ENCODE peak calls at places on chromosomes 6 and 20, in nine cellular contexts. I is brain microvascular endothelial cell, C is transverse colon, T is A673, H is OCI-LY7, E is GM23338, N is Peyer's patch, Z is left ventricle myocardium inferior, L is coronary artery. W is an unnamed sample.

GRCh38 chr20:17620371-17621228 is 50.7 kb downstream of the DSTN start:
- DNase-seq in Z (no peak), E (no peak), I (no peak), N (peak; percentile 47), L (no peak), C (peak; percentile 7), T (no peak), H (no peak), W (no peak)

GRCh38 chr6:109925060-109925459 is 53.1 kb upstream of the GPR6 start:
- DNase-seq in L (no peak), E (no peak), C (no peak), Z (no peak), T (no peak), H (no peak), I (no peak), N (no peak), W (no peak)

GRCh38 chr6:37759221-37760154 is 60.0 kb upstream of the ZFAND3 start:
- DNase-seq in L (no peak), H (no peak), E (no peak), T (no peak), N (no peak), I (no peak), Z (no peak), C (no peak), W (no peak)

GRCh38 chr6:114989279-114989964 is 646.6 kb upstream of the HS3ST5 start:
- DNase-seq in E (no peak), C (no peak), H (no peak), L (no peak), I (no peak), Z (no peak), N (no peak), T (no peak), W (no peak)

GRCh38 chr6:146546440-146546839 is 2.8 kb downstream of the RAB32 start:
- DNase-seq in T (no peak), Z (no peak), H (no peak), E (peak; percentile 11), N (no peak), C (no peak), I (peak; percentile 82), L (no peak), W (no peak)

GRCh38 chr20:24045621-24046020 is 57.0 kb upstream of the GGTLC1 start:
- DNase-seq in I (no peak), E (no peak), N (no peak), T (peak; percentile 4), Z (no peak), H (no peak), C (no peak), L (no peak), W (no peak)

GRCh38 chr6:27726620-27727023 is 185.6 kb downstream of the OR2B2 start:
- DNase-seq in H (no peak), Z (no peak), L (no peak), I (peak; percentile 60), N (no peak), C (no peak), E (peak; percentile 73), T (no peak), W (no peak)

GRCh38 chr6:143128346-143129015 is 67.8 kb downstream of the AIG1 start:
- DNase-seq in L (no peak), N (no peak), Z (no peak), T (no peak), H (no peak), C (no peak), I (no peak), E (no peak), W (no peak)

DNA sequence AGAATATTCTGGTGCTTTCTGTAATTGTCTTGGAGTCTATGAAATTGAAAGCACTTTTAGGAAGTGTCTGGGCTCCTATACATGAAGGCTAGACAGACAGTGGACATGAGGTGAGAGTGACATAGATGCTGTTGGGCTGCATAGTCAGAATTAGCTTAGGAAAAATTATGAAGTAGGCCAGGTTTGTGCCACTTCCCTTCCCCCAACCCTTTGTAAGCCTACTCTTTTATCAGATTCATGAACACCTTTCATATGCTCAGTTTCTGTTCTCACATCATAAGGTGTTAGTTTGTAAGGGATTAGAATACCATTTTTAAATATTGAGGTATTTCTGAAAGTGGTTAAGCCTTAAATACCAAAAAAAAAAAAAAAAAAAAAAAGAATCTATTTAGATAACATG is 18.4 kb upstream of the SNPH start:
- DNase-seq in N (no peak), E (no peak), L (no peak), T (no peak), Z (no peak), H (no peak), I (no peak), C (no peak), W (no peak)
- H3K4me3 ChIP-seq in N (no peak overlapping the region), E (no peak overlapping the region), L (no peak overlapping the region), T (no peak overlapping the region), Z (no peak overlapping the region), H (no peak overlapping the region), I (no peak overlapping the region), C (no peak overlapping the region), W (no peak overlapping the region)

GRCh38 chr20:22438926-22439325 is 145.4 kb downstream of the FOXA2 start:
- DNase-seq in N (no peak), E (peak; percentile 55), C (no peak), H (no peak), I (no peak), L (no peak), Z (no peak), T (no peak), W (no peak)
- TF ChIP-seq CTCF in N (no peak), E (peak; percentile 48), C (no peak), H (peak; percentile 45), I (no peak), L (no peak), Z (no peak), T (peak; percentile 36), W (no peak)

DNA sequence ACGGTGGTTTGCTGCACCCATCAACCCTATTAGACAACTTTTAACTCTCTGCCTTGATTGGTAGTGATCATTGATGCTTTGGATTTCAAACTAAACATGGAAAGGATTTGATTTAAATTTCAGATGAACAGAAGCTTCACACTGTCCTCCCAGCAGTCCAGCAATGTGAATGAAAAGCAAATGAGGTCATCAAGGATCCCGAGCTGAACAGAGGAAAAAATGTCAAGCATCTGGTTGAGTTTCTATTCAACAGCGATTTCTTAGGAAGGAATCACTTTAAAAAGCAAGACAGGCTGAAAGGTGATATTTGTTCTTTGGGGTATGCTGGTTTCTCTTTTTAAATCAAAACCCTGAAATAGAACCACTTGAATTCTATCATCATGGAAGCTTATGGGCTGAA is 10.6 kb upstream of the SAMD3 start:
- DNase-seq in N (no peak), Z (no peak), T (no peak), H (no peak), C (no peak), L (no peak), E (peak; percentile 50), I (peak; percentile 44), W (no peak)
- H3K27ac ChIP-seq in N (no peak overlapping the region), Z (no peak overlapping the region), T (no peak overlapping the region), H (no peak overlapping the region), C (no peak overlapping the region), L (no peak overlapping the region), E (peak overlapping the region; percentile 8), I (no peak overlapping the region), W (no peak overlapping the region)

GRCh38 chr6:151303231-151303630 is 63.5 kb downstream of the AKAP12 start:
- DNase-seq in I (no peak), Z (no peak), L (no peak), C (no peak), E (no peak), H (no peak), T (no peak), N (no peak), W (no peak)

GRCh38 chr6:151306269-151306783 is 66.6 kb downstream of the AKAP12 start:
- DNase-seq in E (no peak), I (no peak), N (no peak), H (no peak), L (no peak), T (no peak), C (no peak), Z (no peak), W (no peak)

GRCh38 chr6:151299009-151299408 is 59.2 kb downstream of the AKAP12 start:
- DNase-seq in L (no peak), T (no peak), Z (no peak), C (no peak), N (no peak), E (no peak), I (no peak), H (no peak), W (no peak)

GRCh38 chr6:151300267-151300930 is 60.6 kb downstream of the AKAP12 start:
- DNase-seq in I (no peak), H (no peak), T (no peak), Z (no peak), L (no peak), E (no peak), N (no peak), C (no peak), W (no peak)

DNA sequence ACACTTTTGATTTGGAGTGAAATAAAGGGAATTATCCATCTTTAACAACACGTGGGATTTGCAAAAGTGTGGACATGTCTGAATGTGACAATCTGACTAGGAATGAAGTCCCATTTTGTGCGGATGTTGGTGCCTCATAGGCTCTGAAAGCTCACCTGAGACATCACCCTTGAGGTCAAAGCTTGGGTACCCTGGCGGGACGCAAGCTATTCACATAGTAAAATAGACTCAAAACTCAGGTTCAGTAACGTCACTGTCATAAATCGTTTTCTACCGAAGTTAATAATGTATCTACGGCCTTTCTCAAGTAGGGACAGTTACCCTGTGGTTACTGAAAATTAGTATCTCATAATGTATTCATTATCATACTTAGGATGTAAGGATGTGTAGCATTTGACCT is 61.8 kb downstream of the AKAP12 start:
- DNase-seq in T (no peak), H (no peak), L (no peak), N (no peak), E (no peak), I (no peak), C (no peak), Z (no peak), W (no peak)
- H3K4me3 ChIP-seq in T (no peak overlapping the region), H (no peak overlapping the region), L (no peak overlapping the region), N (no peak overlapping the region), E (no peak overlapping the region), I (no peak overlapping the region), C (no peak overlapping the region), Z (no peak overlapping the region), W (no peak overlapping the region)

DNA sequence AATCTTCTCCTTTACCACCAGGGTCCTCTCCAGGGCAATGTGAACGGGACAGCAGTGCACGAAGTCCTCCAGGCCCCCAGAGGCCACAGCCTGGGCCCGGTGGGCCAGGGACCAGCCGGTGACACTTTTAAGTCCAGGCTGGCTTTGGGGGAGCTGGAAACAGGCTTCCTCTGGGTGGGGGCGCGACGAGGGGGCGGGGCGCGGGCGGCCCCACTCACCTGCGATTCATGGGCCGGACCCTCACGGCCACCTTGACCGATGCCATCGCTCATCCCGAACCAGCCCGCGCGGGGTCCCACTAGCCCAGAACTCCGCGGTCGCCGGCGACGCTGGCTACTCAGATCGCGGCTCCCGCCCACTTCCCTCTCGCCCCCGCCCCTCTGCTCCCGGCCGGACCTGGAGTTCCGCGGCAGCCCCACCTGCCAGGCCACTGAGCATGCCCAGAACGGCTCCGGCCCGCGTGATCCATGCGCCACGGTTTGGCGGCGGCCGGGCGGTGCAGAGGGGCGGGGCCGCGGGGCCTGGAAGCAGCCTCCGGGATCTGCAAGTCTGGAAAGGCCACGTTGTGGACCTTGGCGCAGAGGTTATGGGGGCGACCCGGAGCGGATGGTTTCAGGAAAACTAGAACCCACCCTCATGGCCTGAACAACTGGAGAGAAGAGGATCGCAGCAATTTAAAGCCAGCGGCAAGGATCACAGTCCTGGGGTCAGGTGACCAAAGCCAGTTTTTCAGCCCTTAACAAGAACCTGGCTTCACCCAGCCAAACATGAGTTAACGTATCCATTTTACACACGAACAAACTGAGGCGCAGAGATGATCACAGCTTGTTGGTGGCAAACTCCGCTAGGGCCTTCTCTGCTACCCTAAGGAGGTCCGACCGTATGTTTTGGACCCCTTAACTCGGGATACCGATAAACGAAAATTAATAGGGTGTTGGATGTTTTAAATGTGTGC is at the start of gene KIF16B:
- DNase-seq in Z (peak; percentile 93), H (peak; percentile 88), C (peak; percentile 96), L (peak; percentile 95), E (peak; percentile 93), T (peak; percentile 90), I (peak; percentile 79), N (peak; percentile 98), W (peak; percentile 94)
- TF ChIP-seq CTCF in Z (no peak), H (peak; percentile 16), C (peak; percentile 3), L (no peak), E (no peak), T (no peak), I (no peak), N (no peak), W (no peak)

W was measured in colonic mucosa.